ENCODE peak calls at places on chromosome 16, in nine cellular contexts. R, W, M, F, Y, K, U, J and T are unnamed samples.

GRCh38 chr16:9713907-9714306 is 468.3 kb downstream of the GRIN2A start:
- DNase-seq in Y (no peak), R (no peak), W (no peak), J (no peak), U (no peak), F (no peak), M (no peak), K (no peak), T (no peak)

GRCh38 chr16:6382787-6383515 is 949.7 kb upstream of the RBFOX1 start:
- DNase-seq in Y (no peak), F (no peak), W (no peak), R (no peak), M (no peak), K (no peak), U (no peak), J (no peak), T (no peak)

GRCh38 chr16:728131-728889 is 1.4 kb downstream of the HAGHL start:
- DNase-seq in M (peak), R (peak), U (no peak), J (peak), Y (peak), F (no peak), K (no peak), W (peak), T (peak)

GRCh38 chr16:57694556-57695377 is at the start of gene DRC7:
- DNase-seq in U (no peak), J (peak), K (peak), Y (peak), W (peak), M (peak), F (no peak), R (peak), T (peak)

GRCh38 chr16:85422124-85422373 is 191.1 kb upstream of the GSE1 start:
- DNase-seq in W (no peak), Y (no peak), K (no peak), F (no peak), M (no peak), R (no peak), J (no peak), U (no peak), T (no peak)

GRCh38 chr16:2828521-2828840 is 1.6 kb upstream of the ZG16B start:
- DNase-seq in R (no peak), U (no peak), K (no peak), M (no peak), Y (no peak), J (no peak), F (no peak), W (no peak), T (no peak)

GRCh38 chr16:56814537-56815432 is 50.2 kb upstream of the SLC12A3 start:
- DNase-seq in M (no peak), F (no peak), J (peak), W (no peak), Y (no peak), K (no peak), R (no peak), U (no peak), T (no peak)

GRCh38 chr16:26824469-26824868 is 242.3 kb upstream of the C16orf82 start:
- DNase-seq in F (no peak), K (no peak), Y (no peak), U (no peak), M (no peak), J (no peak), W (no peak), R (no peak), T (no peak)

GRCh38 chr16:87244646-87245197 is 72.5 kb downstream of the C16orf95 start:
- DNase-seq in R (no peak), F (no peak), J (no peak), U (no peak), W (no peak), M (no peak), K (no peak), Y (no peak), T (no peak)

GRCh38 chr16:87369117-87369775 is 14.3 kb downstream of the FBXO31 start:
- DNase-seq in J (no peak), Y (no peak), F (no peak), K (no peak), R (no peak), M (no peak), U (no peak), W (no peak), T (no peak)

GRCh38 chr16:10501016-10501607 is 79.3 kb downstream of the EMP2 start:
- DNase-seq in F (no peak), Y (no peak), W (no peak), M (no peak), K (no peak), U (no peak), R (no peak), J (no peak), T (no peak)

GRCh38 chr16:48971571-48972071 is 310.0 kb downstream of the CBLN1 start:
- DNase-seq in U (no peak), M (no peak), K (no peak), W (no peak), Y (no peak), F (no peak), J (no peak), R (no peak), T (peak)

GRCh38 chr16:3982216-3982615 is 101.7 kb upstream of the CREBBP start:
- DNase-seq in U (no peak), K (no peak), Y (no peak), M (no peak), R (no peak), W (no peak), F (no peak), J (no peak), T (no peak)

GRCh38 chr16:24778676-24779075 is 49.2 kb downstream of the TNRC6A start:
- DNase-seq in K (no peak), F (no peak), M (no peak), W (no peak), U (no peak), R (no peak), Y (no peak), J (no peak), T (no peak)

GRCh38 chr16:27408012-27408601 is 6.1 kb downstream of the IL21R start:
- DNase-seq in R (no peak), J (peak), U (peak), F (no peak), W (no peak), Y (no peak), M (no peak), K (no peak), T (peak)

GRCh38 chr16:80806957-80807356 is 2.6 kb upstream of the CDYL2 start:
- DNase-seq in F (no peak), J (no peak), M (no peak), K (no peak), W (no peak), U (peak), Y (no peak), R (no peak), T (peak)

GRCh38 chr16:6349725-6350124 is 982.9 kb upstream of the RBFOX1 start:
- DNase-seq in U (no peak), W (no peak), R (no peak), Y (no peak), J (no peak), F (no peak), K (no peak), M (no peak), T (no peak)

GRCh38 chr16:49698931-49699715 is 156.8 kb downstream of the ZNF423 start:
- DNase-seq in W (peak), K (no peak), J (no peak), M (no peak), F (peak), R (peak), Y (peak), U (no peak), T (no peak)

GRCh38 chr16:55012362-55012761 is 81.7 kb downstream of the IRX5 start:
- DNase-seq in M (no peak), J (no peak), Y (no peak), K (no peak), F (no peak), W (no peak), U (no peak), R (no peak), T (no peak)

GRCh38 chr16:12531937-12532336 is 271.8 kb downstream of the CPPED1 start:
- DNase-seq in M (no peak), R (no peak), U (no peak), Y (no peak), K (no peak), W (no peak), J (no peak), F (no peak), T (peak)

GRCh38 chr16:53537591-53537990 is 34.6 kb upstream of the AKTIP start:
- DNase-seq in J (no peak), Y (no peak), W (no peak), F (no peak), M (no peak), K (no peak), U (no peak), R (no peak), T (no peak)

GRCh38 chr16:87252269-87252970 is 64.8 kb downstream of the C16orf95 start:
- DNase-seq in W (no peak), F (no peak), K (no peak), J (no peak), U (no peak), Y (no peak), M (no peak), R (no peak), T (no peak)

GRCh38 chr16:85265789-85266188 is 153.5 kb upstream of the CIBAR2 start:
- DNase-seq in M (no peak), W (no peak), R (no peak), Y (no peak), K (no peak), U (no peak), J (no peak), F (no peak), T (no peak)

GRCh38 chr16:49465661-49466528 is 92.3 kb downstream of the C16orf78 start:
- DNase-seq in W (peak), M (no peak), Y (no peak), F (no peak), K (no peak), U (no peak), R (no peak), J (no peak), T (no peak)

GRCh38 chr16:56102159-56102798 is 89.0 kb upstream of the GNAO1 start:
- DNase-seq in R (peak), W (peak), J (no peak), Y (peak), M (peak), K (no peak), F (peak), U (no peak), T (no peak)

GRCh38 chr16:67579686-67580085 is 17.4 kb downstream of the CTCF start:
- DNase-seq in K (no peak), U (no peak), Y (no peak), R (no peak), M (no peak), F (no peak), J (no peak), W (no peak), T (no peak)

GRCh38 chr16:71421911-71422310 is 19.9 kb downstream of the TLE7 start:
- DNase-seq in M (no peak), J (no peak), R (no peak), U (no peak), K (no peak), F (no peak), W (no peak), Y (peak), T (peak)

GRCh38 chr16:89113152-89113547 is 19.5 kb downstream of the ACSF3 start:
- DNase-seq in F (no peak), J (no peak), U (no peak), K (no peak), M (no peak), W (no peak), R (no peak), Y (no peak), T (no peak)

GRCh38 chr16:78507576-78507975 is 408.1 kb downstream of the WWOX start:
- DNase-seq in Y (no peak), J (no peak), R (no peak), M (no peak), F (no peak), K (no peak), W (no peak), U (no peak), T (no peak)

GRCh38 chr16:87166934-87167333 is 150.3 kb downstream of the C16orf95 start:
- DNase-seq in K (no peak), F (no peak), U (no peak), Y (no peak), R (no peak), M (no peak), J (no peak), W (no peak), T (no peak)

GRCh38 chr16:23410176-23410575 is 42.8 kb downstream of the COG7 start:
- DNase-seq in R (peak), Y (no peak), W (no peak), F (no peak), U (no peak), M (no peak), K (no peak), J (no peak), T (no peak)

GRCh38 chr16:84641643-84642358 is 6.5 kb upstream of the KLHL36 start:
- DNase-seq in U (no peak), K (no peak), Y (no peak), R (no peak), F (no peak), W (no peak), M (no peak), J (no peak), T (no peak)

GRCh38 chr16:5328546-5328945 is 231.0 kb upstream of the EEF2KMT start:
- DNase-seq in K (no peak), J (peak), R (no peak), Y (no peak), F (no peak), M (no peak), W (no peak), U (no peak), T (no peak)

GRCh38 chr16:77898671-77899211 is 110.4 kb downstream of the VAT1L start:
- DNase-seq in M (no peak), U (no peak), W (no peak), F (no peak), R (peak), K (no peak), Y (no peak), J (peak), T (no peak)

GRCh38 chr16:2152695-2153506 is 2.7 kb upstream of the TRAF7 start:
- DNase-seq in R (peak), F (no peak), Y (peak), J (no peak), K (no peak), M (no peak), U (no peak), W (no peak), T (peak)

GRCh38 chr16:68784721-68785120 is 47.6 kb downstream of the CDH1 start:
- DNase-seq in R (no peak), W (no peak), M (no peak), Y (no peak), U (no peak), J (no peak), K (no peak), F (no peak), T (no peak)

GRCh38 chr16:17414421-17414820 is 56.3 kb downstream of the XYLT1 start:
- DNase-seq in K (no peak), J (no peak), W (no peak), M (no peak), Y (no peak), F (no peak), U (no peak), R (no peak), T (no peak)